ENCODE peak calls at places on chromosomes 11 and 22, in seven cellular contexts. B, Y, L, C, G, H and X are unnamed samples.

GRCh38 chr11:34263462-34264186 is 94.2 kb downstream of the ABTB2 start:
- DNase-seq in B (peak), Y (no peak), L (peak), C (no peak), G (no peak), H (no peak), X (peak)

GRCh38 chr11:10325398-10326079 is 20.7 kb downstream of the ADM start:
- DNase-seq in B (peak), Y (peak), L (peak), C (no peak), G (no peak), H (peak), X (peak)

GRCh38 chr22:29266564-29267461 is 968 bp downstream of the RHBDD3 start:
- DNase-seq in B (peak), Y (peak), L (peak), C (no peak), G (no peak), H (no peak), X (peak)

GRCh38 chr11:61281581-61282250 is 13.4 kb downstream of the VWCE start:
- DNase-seq in B (peak), Y (peak), L (peak), C (no peak), G (no peak), H (no peak), X (peak)

GRCh38 chr22:32926600-32926999 is 125.1 kb downstream of the TIMP3 start:
- DNase-seq in B (peak), Y (no peak), L (peak), C (no peak), G (no peak), H (peak), X (peak)

GRCh38 chr11:61021661-61022212 is 50.3 kb downstream of the CD6 start:
- DNase-seq in B (no peak), Y (no peak), L (no peak), C (peak), G (no peak), H (no peak), X (no peak)

GRCh38 chr22:19793161-19793560 is 32.6 kb downstream of the TBX1 start:
- DNase-seq in B (no peak), Y (no peak), L (no peak), C (no peak), G (no peak), H (no peak), X (no peak)

GRCh38 chr11:1073851-1074243 is 827 bp upstream of the MUC2 start:
- DNase-seq in B (no peak), Y (no peak), L (peak), C (no peak), G (no peak), H (no peak), X (no peak)

GRCh38 chr11:1840780-1841480 is 2.1 kb downstream of the TNNI2 start:
- DNase-seq in B (no peak), Y (no peak), L (no peak), C (no peak), G (no peak), H (no peak), X (no peak)

GRCh38 chr11:128963744-128964340 is 21.2 kb upstream of the TP53AIP1 start:
- DNase-seq in B (peak), Y (no peak), L (no peak), C (no peak), G (no peak), H (no peak), X (no peak)

GRCh38 chr11:95498731-95499396 is 267.9 kb upstream of the SESN3 start:
- DNase-seq in B (peak), Y (no peak), L (no peak), C (no peak), G (no peak), H (no peak), X (no peak)

GRCh38 chr11:110311783-110312578 is 15.6 kb upstream of the RDX start:
- DNase-seq in B (peak), Y (peak), L (peak), C (no peak), G (no peak), H (peak), X (peak)

GRCh38 chr11:19241260-19242183 is 777 bp upstream of the E2F8 start:
- DNase-seq in B (no peak), Y (peak), L (peak), C (peak), G (no peak), H (no peak), X (peak)